ENCODE peak calls at places on chromosome 19, in six cellular contexts. One of them, this sample, is unnamed. For H3K36me3, the result is how much of the 10 kb centered on the place peaks cover.

GRCh38 chr19:38375098-38375493 is 725 bp downstream of the PSMD8 start:
- ATAC-seq in heart right ventricle: peak
- ATAC-seq in left lung: peak
- ATAC-seq in HepG2: peak
- ATAC-seq in gastrocnemius medialis: peak
- ATAC-seq in upper lobe of left lung: peak
- ATAC-seq in this sample: no peak

GRCh38 chr19:4800591-4801081 is 9.1 kb downstream of the FEM1A start:
- ATAC-seq in heart right ventricle: peak
- ATAC-seq in left lung: peak
- ATAC-seq in HepG2: peak
- ATAC-seq in gastrocnemius medialis: peak
- ATAC-seq in upper lobe of left lung: peak
- ATAC-seq in this sample: no peak

GRCh38 chr19:28633223-28634030 is 579.5 kb downstream of the UQCRFS1 start:
- ATAC-seq in heart right ventricle: no peak
- ATAC-seq in left lung: peak
- ATAC-seq in HepG2: no peak
- ATAC-seq in gastrocnemius medialis: peak
- ATAC-seq in upper lobe of left lung: peak
- ATAC-seq in this sample: no peak

GRCh38 chr19:42316223-42317211 is 3.4 kb downstream of the TMEM145 start:
- ATAC-seq in heart right ventricle: no peak
- ATAC-seq in left lung: peak
- ATAC-seq in HepG2: peak
- ATAC-seq in gastrocnemius medialis: no peak
- ATAC-seq in upper lobe of left lung: peak
- ATAC-seq in this sample: no peak

GRCh38 chr19:3386447-3387234 is 20.3 kb downstream of the NFIC start:
- ATAC-seq in heart right ventricle: peak
- ATAC-seq in left lung: no peak
- ATAC-seq in HepG2: no peak
- ATAC-seq in gastrocnemius medialis: peak
- ATAC-seq in upper lobe of left lung: no peak
- ATAC-seq in this sample: no peak

GRCh38 chr19:15702590-15702930 is 25.3 kb upstream of the OR10H2 start:
- ATAC-seq in heart right ventricle: peak
- ATAC-seq in left lung: peak
- ATAC-seq in HepG2: peak
- ATAC-seq in gastrocnemius medialis: no peak
- ATAC-seq in upper lobe of left lung: peak
- ATAC-seq in this sample: peak

GRCh38 chr19:482186-483041 is 13.9 kb upstream of the MADCAM1 start:
- ATAC-seq in heart right ventricle: no peak
- ATAC-seq in left lung: no peak
- ATAC-seq in HepG2: peak
- ATAC-seq in gastrocnemius medialis: no peak
- ATAC-seq in upper lobe of left lung: no peak
- ATAC-seq in this sample: no peak

GRCh38 chr19:1474011-1474764 is 4.8 kb downstream of the C19orf25 start:
- ATAC-seq in heart right ventricle: peak
- ATAC-seq in left lung: no peak
- ATAC-seq in HepG2: no peak
- ATAC-seq in gastrocnemius medialis: no peak
- ATAC-seq in upper lobe of left lung: no peak
- ATAC-seq in this sample: no peak

GRCh38 chr19:3154957-3155736 is 19.3 kb downstream of the GNA15 start:
- ATAC-seq in heart right ventricle: peak
- ATAC-seq in left lung: peak
- ATAC-seq in HepG2: no peak
- ATAC-seq in gastrocnemius medialis: peak
- ATAC-seq in upper lobe of left lung: peak
- ATAC-seq in this sample: peak

GRCh38 chr19:1373534-1374249 is 10.0 kb upstream of the NDUFS7 start:
- ATAC-seq in heart right ventricle: peak
- ATAC-seq in left lung: no peak
- ATAC-seq in HepG2: peak
- ATAC-seq in gastrocnemius medialis: peak
- ATAC-seq in upper lobe of left lung: no peak
- ATAC-seq in this sample: peak

GRCh38 chr19:47316513-47316912 is 6.9 kb downstream of the C5AR1 start:
- ATAC-seq in heart right ventricle: no peak
- ATAC-seq in left lung: no peak
- ATAC-seq in HepG2: no peak
- ATAC-seq in gastrocnemius medialis: no peak
- ATAC-seq in upper lobe of left lung: no peak
- ATAC-seq in this sample: no peak

GRCh38 chr19:42113641-42114348 is 18.5 kb downstream of the POU2F2 start:
- ATAC-seq in heart right ventricle: peak
- ATAC-seq in left lung: peak
- ATAC-seq in HepG2: peak
- ATAC-seq in gastrocnemius medialis: peak
- ATAC-seq in upper lobe of left lung: peak
- ATAC-seq in this sample: peak

GRCh38 chr19:4441994-4442845 is 15.4 kb downstream of the UBXN6 start:
- ATAC-seq in heart right ventricle: no peak
- ATAC-seq in left lung: no peak
- ATAC-seq in HepG2: no peak
- ATAC-seq in gastrocnemius medialis: no peak
- ATAC-seq in upper lobe of left lung: no peak
- ATAC-seq in this sample: peak

GRCh38 chr19:46404884-46405658 is 8.3 kb downstream of the CCDC8 start:
- ATAC-seq in heart right ventricle: peak
- ATAC-seq in left lung: peak
- ATAC-seq in HepG2: peak
- ATAC-seq in gastrocnemius medialis: no peak
- ATAC-seq in upper lobe of left lung: peak
- ATAC-seq in this sample: no peak

GRCh38 chr19:12837225-12837624 is 1.1 kb upstream of the MAST1 start:
- ATAC-seq in heart right ventricle: no peak
- ATAC-seq in left lung: no peak
- ATAC-seq in HepG2: no peak
- ATAC-seq in gastrocnemius medialis: no peak
- ATAC-seq in upper lobe of left lung: no peak
- ATAC-seq in this sample: no peak

GRCh38 chr19:12838893-12839656 is 760 bp downstream of the MAST1 start:
- ATAC-seq in heart right ventricle: no peak
- ATAC-seq in left lung: no peak
- ATAC-seq in HepG2: no peak
- ATAC-seq in gastrocnemius medialis: no peak
- ATAC-seq in upper lobe of left lung: no peak
- ATAC-seq in this sample: no peak

GRCh38 chr19:12836529-12836863 is 1.8 kb upstream of the MAST1 start:
- ATAC-seq in heart right ventricle: no peak
- ATAC-seq in left lung: no peak
- ATAC-seq in HepG2: no peak
- ATAC-seq in gastrocnemius medialis: no peak
- ATAC-seq in upper lobe of left lung: no peak
- ATAC-seq in this sample: no peak

GRCh38 chr19:12840091-12841079 is 2.1 kb downstream of the MAST1 start:
- ATAC-seq in heart right ventricle: peak
- ATAC-seq in left lung: peak
- ATAC-seq in HepG2: no peak
- ATAC-seq in gastrocnemius medialis: peak
- ATAC-seq in upper lobe of left lung: peak
- ATAC-seq in this sample: no peak

DNA sequence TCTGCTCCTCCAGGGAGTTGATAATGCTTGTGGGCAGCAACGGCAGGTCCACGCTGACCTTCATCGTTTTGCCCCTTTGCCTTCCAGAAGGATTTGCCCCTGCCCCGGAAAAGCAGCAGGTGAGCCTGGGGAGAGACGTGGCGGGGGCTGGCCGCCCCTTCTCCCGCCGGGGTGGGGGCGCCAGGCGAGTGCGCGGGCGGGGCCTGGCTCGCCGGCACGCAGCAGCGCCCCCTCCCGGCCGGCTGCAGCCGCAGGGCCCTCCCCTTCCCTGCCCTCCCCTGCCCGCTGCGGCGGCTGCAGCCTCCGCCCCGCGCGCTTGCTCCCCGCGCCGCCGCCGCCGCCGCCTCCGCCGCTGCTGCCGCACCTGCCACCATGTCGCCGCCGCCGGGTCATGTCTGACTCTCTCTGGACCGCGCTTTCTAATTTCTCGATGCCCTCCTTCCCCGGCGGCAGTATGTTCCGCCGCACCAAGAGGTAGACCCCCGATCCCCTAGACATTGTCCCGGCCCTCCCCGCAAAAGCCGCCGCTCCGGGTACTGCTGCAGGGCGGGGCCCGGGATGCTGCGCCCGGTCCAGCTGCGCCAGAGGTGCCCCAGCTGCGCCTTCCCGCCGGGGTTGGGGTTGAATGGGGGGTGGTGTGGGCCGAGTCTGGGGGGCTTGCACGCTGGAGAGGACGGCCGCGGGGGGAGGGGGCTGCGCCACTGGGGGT is at the start of gene MAST1:
- ATAC-seq in heart right ventricle: no peak
- ATAC-seq in left lung: peak
- ATAC-seq in HepG2: peak
- ATAC-seq in gastrocnemius medialis: peak
- ATAC-seq in upper lobe of left lung: peak
- ATAC-seq in this sample: peak
- H3K36me3 ChIP-seq in heart right ventricle: under half
- H3K36me3 ChIP-seq in left lung: under half
- H3K36me3 ChIP-seq in HepG2: under half
- H3K36me3 ChIP-seq in gastrocnemius medialis: under half
- H3K36me3 ChIP-seq in upper lobe of left lung: under half
- H3K36me3 ChIP-seq in this sample: under half

GRCh38 chr19:48478339-48479061 is 9.3 kb downstream of the CYTH2 start:
- ATAC-seq in heart right ventricle: no peak
- ATAC-seq in left lung: no peak
- ATAC-seq in HepG2: no peak
- ATAC-seq in gastrocnemius medialis: no peak
- ATAC-seq in upper lobe of left lung: no peak
- ATAC-seq in this sample: no peak

GRCh38 chr19:48479686-48480085 is 10.5 kb downstream of the CYTH2 start:
- ATAC-seq in heart right ventricle: peak
- ATAC-seq in left lung: peak
- ATAC-seq in HepG2: no peak
- ATAC-seq in gastrocnemius medialis: peak
- ATAC-seq in upper lobe of left lung: no peak
- ATAC-seq in this sample: peak

GRCh38 chr19:48481191-48481500 is 12.0 kb downstream of the CYTH2 start:
- ATAC-seq in heart right ventricle: no peak
- ATAC-seq in left lung: no peak
- ATAC-seq in HepG2: no peak
- ATAC-seq in gastrocnemius medialis: no peak
- ATAC-seq in upper lobe of left lung: no peak
- ATAC-seq in this sample: peak

GRCh38 chr19:48480476-48481190 is 11.5 kb downstream of the CYTH2 start:
- ATAC-seq in heart right ventricle: peak
- ATAC-seq in left lung: peak
- ATAC-seq in HepG2: no peak
- ATAC-seq in gastrocnemius medialis: peak
- ATAC-seq in upper lobe of left lung: peak
- ATAC-seq in this sample: peak

DNA sequence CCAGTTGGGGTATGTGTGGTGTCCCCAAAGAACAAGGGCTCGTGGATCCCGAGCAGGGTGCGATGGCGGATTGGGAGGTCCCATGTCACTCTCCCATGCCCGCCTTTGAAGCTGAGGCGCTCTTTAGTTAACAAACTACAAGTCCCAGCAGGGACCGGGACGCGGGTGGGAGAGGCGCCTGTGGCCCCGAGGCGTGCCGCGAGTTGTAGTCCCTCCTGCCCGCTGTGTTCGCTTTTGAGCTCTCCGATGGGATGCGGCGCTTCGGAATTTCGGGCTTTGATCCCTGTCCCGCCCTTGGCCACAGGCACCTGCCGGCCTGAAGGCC is 10.9 kb downstream of the CYTH2 start:
- ATAC-seq in heart right ventricle: peak
- ATAC-seq in left lung: peak
- ATAC-seq in HepG2: no peak
- ATAC-seq in gastrocnemius medialis: peak
- ATAC-seq in upper lobe of left lung: peak
- ATAC-seq in this sample: peak
- H3K36me3 ChIP-seq in heart right ventricle: under half
- H3K36me3 ChIP-seq in left lung: under half
- H3K36me3 ChIP-seq in HepG2: under half
- H3K36me3 ChIP-seq in gastrocnemius medialis: under half
- H3K36me3 ChIP-seq in upper lobe of left lung: under half
- H3K36me3 ChIP-seq in this sample: under half

DNA sequence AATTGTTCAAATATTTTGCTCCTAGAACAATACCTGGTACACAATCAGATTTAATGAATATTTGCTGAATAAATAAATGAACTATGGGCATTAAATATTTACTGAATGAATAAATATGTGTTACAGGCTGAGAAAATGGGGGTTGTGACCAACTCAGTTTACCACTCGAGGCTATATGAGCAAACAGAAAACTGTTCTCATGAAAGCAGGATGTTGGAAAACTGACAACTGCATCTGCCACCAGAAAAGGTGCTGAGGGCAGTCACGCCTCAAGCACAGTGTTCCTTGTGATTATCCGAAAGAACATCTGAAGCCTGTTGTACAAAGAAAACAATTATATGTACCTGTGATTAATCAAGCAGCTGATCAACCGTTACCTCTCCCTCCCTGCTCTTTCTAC is 6.1 kb upstream of the KLK13 start:
- ATAC-seq in heart right ventricle: no peak
- ATAC-seq in left lung: no peak
- ATAC-seq in HepG2: no peak
- ATAC-seq in gastrocnemius medialis: no peak
- ATAC-seq in upper lobe of left lung: no peak
- ATAC-seq in this sample: no peak
- H3K36me3 ChIP-seq in heart right ventricle: under half
- H3K36me3 ChIP-seq in left lung: under half
- H3K36me3 ChIP-seq in HepG2: under half
- H3K36me3 ChIP-seq in gastrocnemius medialis: under half
- H3K36me3 ChIP-seq in upper lobe of left lung: under half
- H3K36me3 ChIP-seq in this sample: under half

GRCh38 chr19:18279266-18279515 is 2.2 kb downstream of the JUND start:
- ATAC-seq in heart right ventricle: no peak
- ATAC-seq in left lung: no peak
- ATAC-seq in HepG2: no peak
- ATAC-seq in gastrocnemius medialis: no peak
- ATAC-seq in upper lobe of left lung: no peak
- ATAC-seq in this sample: no peak
- H3K36me3 ChIP-seq in heart right ventricle: under half
- H3K36me3 ChIP-seq in left lung: under half
- H3K36me3 ChIP-seq in HepG2: under half
- H3K36me3 ChIP-seq in gastrocnemius medialis: under half
- H3K36me3 ChIP-seq in upper lobe of left lung: under half
- H3K36me3 ChIP-seq in this sample: under half